ENCODE peak calls at places on chromosomes 2 and 18, in nine cellular contexts. One of them, this sample, is unnamed. For H3K36me3, the result is how much of the 10 kb centered on the place peaks cover.

GRCh38 chr18:63317982-63318881 is 1.3 kb downstream of the BCL2 start:
- DNase-seq in uterus: peak
- DNase-seq in stomach: peak
- DNase-seq in neural progenitor cell: peak
- DNase-seq in psoas muscle: peak
- DNase-seq in Panc1: peak
- DNase-seq in pancreas: peak
- DNase-seq in heart right ventricle: peak
- DNase-seq in H1: peak
- DNase-seq in this sample: no peak

GRCh38 chr18:31112804-31113203 is 10.6 kb upstream of the DSC2 start:
- DNase-seq in stomach: no peak
- DNase-seq in uterus: no peak
- DNase-seq in pancreas: no peak
- DNase-seq in H1: no peak
- DNase-seq in Panc1: no peak
- DNase-seq in neural progenitor cell: no peak
- DNase-seq in heart right ventricle: no peak
- DNase-seq in psoas muscle: no peak
- DNase-seq in this sample: no peak

GRCh38 chr18:48804856-48805610 is 145.7 kb downstream of the SMAD7 start:
- DNase-seq in neural progenitor cell: no peak
- DNase-seq in H1: no peak
- DNase-seq in Panc1: no peak
- DNase-seq in uterus: peak
- DNase-seq in stomach: peak
- DNase-seq in psoas muscle: no peak
- DNase-seq in heart right ventricle: no peak
- DNase-seq in pancreas: no peak
- DNase-seq in this sample: peak

GRCh38 chr2:151783133-151783520 is 45.1 kb downstream of the ARL5A start:
- DNase-seq in stomach: no peak
- DNase-seq in Panc1: no peak
- DNase-seq in uterus: no peak
- DNase-seq in psoas muscle: no peak
- DNase-seq in H1: no peak
- DNase-seq in pancreas: no peak
- DNase-seq in heart right ventricle: no peak
- DNase-seq in neural progenitor cell: no peak
- DNase-seq in this sample: no peak

GRCh38 chr2:38933653-38934052 is 44.0 kb downstream of the ARHGEF33 start:
- DNase-seq in uterus: no peak
- DNase-seq in H1: no peak
- DNase-seq in psoas muscle: no peak
- DNase-seq in heart right ventricle: no peak
- DNase-seq in stomach: no peak
- DNase-seq in Panc1: no peak
- DNase-seq in pancreas: no peak
- DNase-seq in neural progenitor cell: no peak
- DNase-seq in this sample: no peak

GRCh38 chr2:98914713-98915580 is 21.1 kb downstream of the CRACDL start:
- DNase-seq in Panc1: no peak
- DNase-seq in neural progenitor cell: no peak
- DNase-seq in psoas muscle: no peak
- DNase-seq in heart right ventricle: no peak
- DNase-seq in pancreas: no peak
- DNase-seq in H1: no peak
- DNase-seq in uterus: no peak
- DNase-seq in stomach: peak
- DNase-seq in this sample: no peak

GRCh38 chr2:235021752-235022151 is 69.9 kb downstream of the SH3BP4 start:
- DNase-seq in heart right ventricle: no peak
- DNase-seq in uterus: no peak
- DNase-seq in psoas muscle: no peak
- DNase-seq in Panc1: peak
- DNase-seq in neural progenitor cell: no peak
- DNase-seq in H1: no peak
- DNase-seq in pancreas: no peak
- DNase-seq in stomach: no peak
- DNase-seq in this sample: no peak

GRCh38 chr2:31317387-31317786 is 83.4 kb downstream of the EHD3 start:
- DNase-seq in neural progenitor cell: no peak
- DNase-seq in heart right ventricle: no peak
- DNase-seq in stomach: no peak
- DNase-seq in uterus: no peak
- DNase-seq in pancreas: no peak
- DNase-seq in H1: no peak
- DNase-seq in psoas muscle: no peak
- DNase-seq in Panc1: no peak
- DNase-seq in this sample: no peak

GRCh38 chr2:82827426-82827825 is 1631.7 kb downstream of the SUCLG1 start:
- DNase-seq in H1: no peak
- DNase-seq in neural progenitor cell: no peak
- DNase-seq in heart right ventricle: no peak
- DNase-seq in pancreas: no peak
- DNase-seq in stomach: no peak
- DNase-seq in psoas muscle: no peak
- DNase-seq in Panc1: no peak
- DNase-seq in uterus: no peak
- DNase-seq in this sample: no peak

GRCh38 chr2:218719457-218719856 is 8.8 kb downstream of the TTLL4 start:
- DNase-seq in stomach: no peak
- DNase-seq in neural progenitor cell: no peak
- DNase-seq in H1: no peak
- DNase-seq in heart right ventricle: no peak
- DNase-seq in psoas muscle: no peak
- DNase-seq in pancreas: no peak
- DNase-seq in Panc1: no peak
- DNase-seq in uterus: no peak
- DNase-seq in this sample: no peak

GRCh38 chr2:66466435-66466834 is 31.5 kb downstream of the MEIS1 start:
- DNase-seq in neural progenitor cell: no peak
- DNase-seq in psoas muscle: no peak
- DNase-seq in pancreas: no peak
- DNase-seq in Panc1: no peak
- DNase-seq in uterus: no peak
- DNase-seq in H1: no peak
- DNase-seq in heart right ventricle: no peak
- DNase-seq in stomach: no peak
- DNase-seq in this sample: no peak

GRCh38 chr2:66462196-66462825 is 27.4 kb downstream of the MEIS1 start:
- DNase-seq in pancreas: no peak
- DNase-seq in psoas muscle: no peak
- DNase-seq in uterus: no peak
- DNase-seq in stomach: no peak
- DNase-seq in neural progenitor cell: no peak
- DNase-seq in heart right ventricle: no peak
- DNase-seq in Panc1: no peak
- DNase-seq in H1: no peak
- DNase-seq in this sample: no peak

GRCh38 chr2:66464930-66465637 is 30.2 kb downstream of the MEIS1 start:
- DNase-seq in stomach: no peak
- DNase-seq in neural progenitor cell: no peak
- DNase-seq in Panc1: no peak
- DNase-seq in uterus: no peak
- DNase-seq in heart right ventricle: no peak
- DNase-seq in H1: no peak
- DNase-seq in pancreas: no peak
- DNase-seq in psoas muscle: no peak
- DNase-seq in this sample: no peak

GRCh38 chr2:66461751-66462150 is 26.8 kb downstream of the MEIS1 start:
- DNase-seq in Panc1: no peak
- DNase-seq in uterus: no peak
- DNase-seq in neural progenitor cell: no peak
- DNase-seq in psoas muscle: no peak
- DNase-seq in H1: no peak
- DNase-seq in pancreas: no peak
- DNase-seq in stomach: no peak
- DNase-seq in heart right ventricle: no peak
- DNase-seq in this sample: no peak

DNA sequence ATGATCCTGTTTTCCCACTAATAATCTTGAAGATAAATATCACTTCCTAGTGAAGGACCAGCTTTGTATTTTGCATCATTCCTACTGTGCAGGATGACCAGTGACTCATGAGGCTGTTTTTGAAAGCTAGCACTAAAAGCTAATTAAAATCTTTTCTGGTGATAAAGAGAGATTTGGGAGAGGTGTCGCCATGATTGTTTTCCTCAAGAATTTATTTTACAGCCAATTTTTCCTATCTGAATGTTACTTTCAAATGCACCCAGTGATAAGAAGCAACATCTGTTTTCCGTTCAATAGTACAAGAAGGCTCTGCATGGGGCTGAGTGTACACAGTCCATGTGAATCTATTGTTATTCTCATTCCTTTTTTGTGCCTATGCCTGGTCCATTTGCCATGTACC is 28.3 kb downstream of the MEIS1 start:
- DNase-seq in psoas muscle: no peak
- DNase-seq in neural progenitor cell: no peak
- DNase-seq in Panc1: no peak
- DNase-seq in stomach: no peak
- DNase-seq in H1: no peak
- DNase-seq in pancreas: no peak
- DNase-seq in uterus: no peak
- DNase-seq in heart right ventricle: no peak
- DNase-seq in this sample: no peak
- H3K27ac ChIP-seq in psoas muscle: no peak
- H3K27ac ChIP-seq in neural progenitor cell: no peak
- H3K27ac ChIP-seq in Panc1: no peak
- H3K27ac ChIP-seq in stomach: peak
- H3K27ac ChIP-seq in H1: no peak
- H3K27ac ChIP-seq in pancreas: no peak
- H3K27ac ChIP-seq in uterus: peak
- H3K27ac ChIP-seq in heart right ventricle: no peak
- H3K27ac ChIP-seq in this sample: no peak

GRCh38 chr18:13465126-13465446 is 246.5 kb downstream of the LDLRAD4 start:
- DNase-seq in heart right ventricle: no peak
- DNase-seq in H1: no peak
- DNase-seq in psoas muscle: no peak
- DNase-seq in pancreas: no peak
- DNase-seq in neural progenitor cell: no peak
- DNase-seq in Panc1: no peak
- DNase-seq in stomach: no peak
- DNase-seq in uterus: no peak
- DNase-seq in this sample: no peak
- H3K4me3 ChIP-seq in heart right ventricle: no peak
- H3K4me3 ChIP-seq in H1: no peak
- H3K4me3 ChIP-seq in psoas muscle: no peak
- H3K4me3 ChIP-seq in pancreas: no peak
- H3K4me3 ChIP-seq in neural progenitor cell: no peak
- H3K4me3 ChIP-seq in Panc1: no peak
- H3K4me3 ChIP-seq in stomach: peak
- H3K4me3 ChIP-seq in uterus: no peak
- H3K4me3 ChIP-seq in this sample: no peak

GRCh38 chr2:1645761-1646476 is 98.4 kb downstream of the PXDN start:
- DNase-seq in pancreas: no peak
- DNase-seq in Panc1: no peak
- DNase-seq in psoas muscle: no peak
- DNase-seq in uterus: no peak
- DNase-seq in stomach: no peak
- DNase-seq in neural progenitor cell: no peak
- DNase-seq in H1: no peak
- DNase-seq in heart right ventricle: no peak
- DNase-seq in this sample: no peak
- H3K36me3 ChIP-seq in pancreas: under half
- H3K36me3 ChIP-seq in Panc1: under half
- H3K36me3 ChIP-seq in psoas muscle: under half
- H3K36me3 ChIP-seq in uterus: under half
- H3K36me3 ChIP-seq in stomach: under half
- H3K36me3 ChIP-seq in neural progenitor cell: under half
- H3K36me3 ChIP-seq in H1: under half
- H3K36me3 ChIP-seq in heart right ventricle: half or more
- H3K36me3 ChIP-seq in this sample: half or more

GRCh38 chr2:179057737-179058136 is 7.8 kb upstream of the CCDC141 start:
- DNase-seq in neural progenitor cell: peak
- DNase-seq in psoas muscle: no peak
- DNase-seq in heart right ventricle: no peak
- DNase-seq in uterus: no peak
- DNase-seq in stomach: no peak
- DNase-seq in H1: no peak
- DNase-seq in pancreas: no peak
- DNase-seq in Panc1: no peak
- DNase-seq in this sample: no peak
- H3K27ac ChIP-seq in neural progenitor cell: peak
- H3K27ac ChIP-seq in psoas muscle: no peak
- H3K27ac ChIP-seq in heart right ventricle: peak
- H3K27ac ChIP-seq in uterus: no peak
- H3K27ac ChIP-seq in stomach: no peak
- H3K27ac ChIP-seq in H1: no peak
- H3K27ac ChIP-seq in pancreas: no peak
- H3K27ac ChIP-seq in Panc1: no peak
- H3K27ac ChIP-seq in this sample: no peak

GRCh38 chr2:85886585-85886984 is 2.2 kb downstream of the ST3GAL5 start:
- DNase-seq in psoas muscle: peak
- DNase-seq in heart right ventricle: peak
- DNase-seq in uterus: peak
- DNase-seq in stomach: no peak
- DNase-seq in pancreas: no peak
- DNase-seq in Panc1: no peak
- DNase-seq in neural progenitor cell: no peak
- DNase-seq in H1: no peak
- DNase-seq in this sample: peak
- H3K4me3 ChIP-seq in psoas muscle: peak
- H3K4me3 ChIP-seq in heart right ventricle: no peak
- H3K4me3 ChIP-seq in uterus: no peak
- H3K4me3 ChIP-seq in stomach: peak
- H3K4me3 ChIP-seq in pancreas: no peak
- H3K4me3 ChIP-seq in Panc1: peak
- H3K4me3 ChIP-seq in neural progenitor cell: no peak
- H3K4me3 ChIP-seq in H1: no peak
- H3K4me3 ChIP-seq in this sample: peak

GRCh38 chr2:113930448-113930847 is 40.6 kb downstream of the ACTR3 start:
- DNase-seq in psoas muscle: no peak
- DNase-seq in neural progenitor cell: no peak
- DNase-seq in heart right ventricle: no peak
- DNase-seq in H1: no peak
- DNase-seq in stomach: no peak
- DNase-seq in pancreas: no peak
- DNase-seq in Panc1: no peak
- DNase-seq in uterus: no peak
- DNase-seq in this sample: no peak
- H3K36me3 ChIP-seq in psoas muscle: half or more
- H3K36me3 ChIP-seq in neural progenitor cell: under half
- H3K36me3 ChIP-seq in heart right ventricle: half or more
- H3K36me3 ChIP-seq in H1: under half
- H3K36me3 ChIP-seq in stomach: under half
- H3K36me3 ChIP-seq in pancreas: under half
- H3K36me3 ChIP-seq in Panc1: under half
- H3K36me3 ChIP-seq in uterus: under half
- H3K36me3 ChIP-seq in this sample: half or more

This sample was measured in SJSA1.